ENCODE peak calls at places on chromosomes 1 and 21, in six cellular contexts. E is aorta, L is left ventricle myocardium inferior, X is GM23338, Y is heart right ventricle, A is A549. I is an unnamed sample. For H3K4me1, the result is how much of the 10 kb centered on the place peaks cover.

GRCh38 chr21:44893278-44893556 is 19.7 kb upstream of the PTTG1IP start:
- DNase-seq in E (no peak), Y (no peak), X (no peak), A (no peak), L (no peak), I (no peak)

GRCh38 chr1:234372011-234372757 is 1.1 kb upstream of the COA6 start:
- DNase-seq in E (no peak), A (no peak), X (no peak), Y (no peak), L (no peak), I (no peak)

GRCh38 chr1:117567435-117567834 is 38.4 kb upstream of the TENT5C start:
- DNase-seq in L (no peak), E (no peak), Y (no peak), A (no peak), X (no peak), I (no peak)

GRCh38 chr1:209873067-209873810 is 45.5 kb downstream of the UTP25 start:
- DNase-seq in E (no peak), Y (no peak), X (no peak), L (no peak), A (no peak), I (no peak)

GRCh38 chr1:191517826-191518225 is 640.4 kb upstream of the RGS18 start:
- DNase-seq in L (no peak), A (no peak), X (no peak), E (no peak), Y (no peak), I (no peak)

GRCh38 chr21:35974801-35975200 is 85.5 kb downstream of the SETD4 start:
- DNase-seq in Y (no peak), X (no peak), E (no peak), A (no peak), L (no peak), I (no peak)

GRCh38 chr1:192167941-192168685 is 9.9 kb downstream of the RGS18 start:
- DNase-seq in A (no peak), X (no peak), Y (no peak), L (no peak), E (no peak), I (no peak)

GRCh38 chr1:5847013-5847654 is 145.1 kb downstream of the NPHP4 start:
- DNase-seq in X (peak), E (no peak), A (no peak), L (no peak), Y (no peak), I (no peak)

GRCh38 chr1:54871275-54872040 is 15.5 kb downstream of the DHCR24 start:
- DNase-seq in Y (no peak), E (no peak), L (no peak), X (no peak), A (no peak), I (no peak)

GRCh38 chr1:161702250-161702649 is 4.8 kb upstream of the FCRLA start:
- DNase-seq in A (peak), E (no peak), X (no peak), L (no peak), Y (no peak), I (no peak)

GRCh38 chr1:1929639-1930545 is 10.8 kb upstream of the TMEM52 start:
- DNase-seq in E (no peak), Y (no peak), X (no peak), L (no peak), A (no peak), I (peak)

GRCh38 chr1:3219005-3219724 is 150.2 kb downstream of the PRDM16 start:
- DNase-seq in Y (peak), X (no peak), L (peak), A (peak), E (peak), I (peak)

GRCh38 chr1:247386217-247386616 is 29.8 kb upstream of the NLRP3 start:
- DNase-seq in A (no peak), Y (no peak), L (no peak), E (no peak), X (no peak), I (no peak)

GRCh38 chr1:166164995-166165660 is 1.7 kb downstream of the FAM78B start:
- DNase-seq in L (peak), A (peak), Y (peak), E (peak), X (peak), I (peak)

GRCh38 chr1:150076066-150076465 is 8.5 kb downstream of the VPS45 start:
- DNase-seq in E (no peak), Y (no peak), A (no peak), L (no peak), X (no peak), I (no peak)

GRCh38 chr1:110465814-110466380 is 14.9 kb downstream of the PROK1 start:
- DNase-seq in Y (no peak), E (peak), L (no peak), A (no peak), X (no peak), I (no peak)

GRCh38 chr1:36389960-36390359 is 4.2 kb upstream of the STK40 start:
- DNase-seq in Y (no peak), L (no peak), E (peak), A (no peak), X (no peak), I (no peak)

GRCh38 chr1:154739654-154740053 is 130.4 kb downstream of the KCNN3 start:
- DNase-seq in X (no peak), L (no peak), A (no peak), Y (no peak), E (no peak), I (no peak)

GRCh38 chr1:78275456-78275855 is 215.3 kb upstream of the PTGFR start:
- DNase-seq in Y (no peak), X (peak), L (no peak), A (no peak), E (no peak), I (no peak)

GRCh38 chr1:211735208-211736170 is 60.1 kb upstream of the NEK2 start:
- DNase-seq in A (peak), E (no peak), L (no peak), X (no peak), Y (no peak), I (peak)

GRCh38 chr1:12276225-12276624 is 46.4 kb downstream of the VPS13D start:
- DNase-seq in X (peak), A (peak), E (no peak), Y (peak), L (no peak), I (peak)

GRCh38 chr1:182977480-182977879 is 24.5 kb upstream of the SHCBP1L start:
- DNase-seq in A (no peak), L (no peak), Y (no peak), X (no peak), E (no peak), I (no peak)

GRCh38 chr1:114009393-114009792 is 30.1 kb downstream of the OLFML3 start:
- DNase-seq in A (no peak), X (no peak), E (no peak), L (no peak), Y (no peak), I (no peak)

GRCh38 chr1:242206994-242207393 is 208.1 kb upstream of the MAP1LC3C start:
- DNase-seq in A (no peak), Y (no peak), E (no peak), L (no peak), X (no peak), I (no peak)

GRCh38 chr1:22875240-22875639 is 97.4 kb downstream of the LACTBL1 start:
- DNase-seq in A (no peak), E (no peak), L (no peak), Y (no peak), X (no peak), I (no peak)

GRCh38 chr1:116008651-116009380 is 32.5 kb downstream of the SLC22A15 start:
- DNase-seq in L (peak), Y (no peak), A (no peak), X (no peak), E (no peak), I (no peak)

GRCh38 chr1:10634075-10634427 is 159.3 kb downstream of the PEX14 start:
- DNase-seq in X (no peak), L (no peak), Y (no peak), A (no peak), E (peak), I (peak)

GRCh38 chr1:182263706-182264105 is 127.9 kb downstream of the GLUL start:
- DNase-seq in Y (no peak), X (no peak), A (no peak), E (no peak), L (no peak), I (no peak)

GRCh38 chr1:10794724-10795304 is 1.6 kb downstream of the CASZ1 start:
- DNase-seq in Y (no peak), E (no peak), X (peak), A (no peak), L (peak), I (no peak)

GRCh38 chr1:232557661-232558260 is 72.2 kb downstream of the SIPA1L2 start:
- DNase-seq in Y (no peak), A (no peak), E (no peak), L (no peak), X (no peak), I (no peak)
- H3K4me1 ChIP-seq in Y (half or more), A (under half), E (under half), L (half or more), X (half or more), I (under half)

GRCh38 chr21:31159808-31160207 is 121.5 kb upstream of the KRTAP19-8 start:
- DNase-seq in Y (no peak), A (no peak), L (no peak), X (no peak), E (no peak), I (no peak)

GRCh38 chr21:31158789-31159581 is 120.7 kb upstream of the KRTAP19-8 start:
- DNase-seq in E (no peak), Y (no peak), A (no peak), L (no peak), X (peak), I (no peak)

GRCh38 chr21:31157756-31158155 is 119.5 kb upstream of the KRTAP19-8 start:
- DNase-seq in E (no peak), Y (no peak), L (no peak), X (peak), A (no peak), I (no peak)

GRCh38 chr21:31156662-31157061 is 118.4 kb upstream of the KRTAP19-8 start:
- DNase-seq in X (no peak), Y (no peak), A (no peak), E (no peak), L (no peak), I (no peak)

DNA sequence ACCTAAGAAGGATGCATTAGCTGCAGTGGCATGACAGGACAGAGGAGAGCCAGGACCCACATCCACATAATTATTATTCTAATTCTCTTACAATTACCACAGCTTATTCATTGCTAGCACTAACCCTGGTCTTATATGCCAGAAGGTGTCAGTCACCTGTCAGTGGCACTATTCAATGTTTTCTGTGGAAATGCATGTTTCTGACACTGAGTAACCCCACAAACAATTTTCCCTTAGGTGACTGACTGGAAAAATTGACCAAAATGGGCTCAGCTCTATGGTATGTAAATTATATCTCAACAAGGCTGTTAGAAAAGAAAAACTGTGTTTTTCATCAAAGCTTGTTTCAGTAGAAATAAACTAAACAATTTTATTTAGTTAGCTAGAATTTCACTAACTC is 117.9 kb upstream of the KRTAP19-8 start:
- DNase-seq in A (no peak), X (no peak), L (no peak), E (no peak), Y (no peak), I (no peak)
- H3K4me3 ChIP-seq in A (no peak), X (no peak), L (no peak), E (no peak), Y (no peak), I (no peak)

DNA sequence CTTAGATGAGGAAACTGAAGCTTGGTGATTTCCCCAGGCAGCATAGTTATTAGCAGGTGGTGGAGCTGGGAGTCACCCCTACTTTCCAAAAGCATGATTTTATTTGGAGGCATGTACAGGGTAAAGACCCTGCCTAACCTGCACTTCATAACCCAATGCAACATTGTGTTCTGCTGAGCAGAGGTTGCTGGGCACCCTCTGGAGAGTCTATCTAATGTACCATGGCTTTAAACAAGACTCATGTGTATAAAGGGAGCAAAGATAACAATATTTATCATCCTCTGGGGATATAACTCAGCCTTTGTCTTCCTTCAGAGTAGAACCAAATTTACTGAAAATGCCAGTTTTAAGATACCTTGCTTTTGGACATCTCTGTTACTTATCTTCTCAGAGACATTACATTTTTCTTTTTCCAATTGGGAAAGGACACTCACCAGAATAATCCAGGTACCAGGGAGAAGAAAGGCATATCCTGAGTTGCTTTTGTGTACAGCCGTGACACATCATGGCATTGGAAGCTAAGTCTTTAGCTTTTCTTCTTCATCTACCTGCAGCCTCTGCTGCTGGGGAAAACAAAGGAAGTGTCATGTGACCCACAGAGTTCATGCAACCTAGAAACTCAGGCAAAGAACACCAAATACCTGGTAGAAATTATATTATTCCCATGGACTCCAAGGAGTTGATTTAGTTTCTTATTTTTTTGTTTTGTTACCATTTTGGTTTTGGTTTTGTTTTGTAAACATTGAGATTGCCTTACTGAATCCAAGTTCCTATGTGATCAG is 39.6 kb downstream of the ELAVL4 start:
- DNase-seq in X (no peak), Y (no peak), L (no peak), E (no peak), A (no peak), I (no peak)
- H3K4me1 ChIP-seq in X (half or more), Y (under half), L (under half), E (under half), A (under half), I (under half)

GRCh38 chr1:45552309-45552708 is 1.7 kb downstream of the AKR1A1 start:
- DNase-seq in L (no peak), X (no peak), Y (no peak), E (peak), A (no peak), I (no peak)
- H3K4me3 ChIP-seq in L (peak), X (peak), Y (no peak), E (no peak), A (peak), I (no peak)

DNA sequence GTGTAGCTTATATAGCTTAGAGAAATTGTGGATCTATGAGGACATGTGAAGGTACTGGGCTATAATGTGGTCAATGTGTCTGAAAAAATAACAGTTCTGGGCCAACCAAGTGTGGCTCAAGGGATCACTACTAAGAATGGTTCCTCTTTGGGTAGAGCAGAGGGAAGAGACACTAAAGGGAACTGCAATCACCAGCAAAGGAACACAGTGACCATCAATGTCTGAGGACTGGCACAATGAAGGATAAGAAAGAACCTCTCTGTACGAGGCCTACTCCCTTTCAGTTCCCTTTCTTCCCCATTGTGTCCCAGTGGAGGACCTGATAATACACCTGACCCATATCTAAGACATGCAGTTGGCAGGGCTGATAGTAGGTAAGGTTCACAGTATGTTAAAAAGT is 89.9 kb upstream of the JAK1 start:
- DNase-seq in L (no peak), X (no peak), E (no peak), A (no peak), Y (no peak), I (no peak)
- H3K4me1 ChIP-seq in L (half or more), X (under half), E (under half), A (under half), Y (under half), I (under half)

DNA sequence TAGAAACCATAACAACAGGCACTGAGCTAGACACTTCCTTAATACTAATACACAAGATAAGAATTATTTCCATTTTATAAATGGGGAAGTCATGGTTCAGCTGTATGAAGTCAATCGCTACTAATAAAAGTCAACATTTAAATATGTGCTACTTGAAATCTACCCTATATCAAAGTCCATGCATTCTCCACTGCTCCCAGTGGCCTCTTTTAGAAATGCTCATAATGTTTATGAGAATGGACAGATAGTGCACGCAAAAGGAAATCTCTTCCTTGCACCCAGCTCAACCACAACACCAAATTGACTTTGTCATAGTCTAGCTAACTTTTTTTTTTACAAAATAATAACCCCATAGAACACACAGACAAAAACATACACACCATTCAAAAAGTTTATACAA is 281.7 kb upstream of the CXADR start:
- DNase-seq in L (no peak), X (no peak), E (no peak), A (no peak), Y (no peak), I (no peak)
- H3K4me3 ChIP-seq in L (no peak), X (no peak), E (no peak), A (no peak), Y (no peak), I (no peak)

GRCh38 chr1:91736146-91736998 is 149.6 kb downstream of the TGFBR3 start:
- DNase-seq in L (no peak), X (no peak), A (no peak), Y (no peak), E (no peak), I (peak)

GRCh38 chr1:91736999-91737615 is 148.8 kb downstream of the TGFBR3 start:
- DNase-seq in A (peak), L (no peak), X (peak), E (no peak), Y (no peak), I (no peak)

GRCh38 chr1:91735266-91735845 is 150.6 kb downstream of the TGFBR3 start:
- DNase-seq in Y (no peak), A (no peak), E (no peak), X (no peak), L (no peak), I (no peak)

GRCh38 chr1:91741301-91741700 is 144.7 kb downstream of the TGFBR3 start:
- DNase-seq in X (no peak), Y (no peak), E (no peak), A (no peak), L (no peak), I (no peak)

GRCh38 chr1:91737650-91738049 is 148.3 kb downstream of the TGFBR3 start:
- DNase-seq in L (no peak), X (no peak), E (no peak), Y (no peak), A (no peak), I (no peak)
- H3K4me1 ChIP-seq in L (half or more), X (under half), E (under half), Y (under half), A (half or more), I (under half)

I was measured in right cardiac atrium.